ENCODE peak calls at places on chromosome 14, in nine cellular contexts. E, V, D, U, S, C, J, T and P are unnamed samples.
A peak's percentile ranks its signal among the peaks of the same experiment; 100 is the strongest.

GRCh38 chr14:104105822-104106470 is 20.4 kb downstream of the ASPG start:
- DNase-seq in E (no peak), V (no peak), D (peak; percentile 17), U (peak; percentile 0), S (no peak), C (no peak), J (no peak), T (no peak), P (no peak)

GRCh38 chr14:104423715-104424405 is 155.7 kb upstream of the C14orf180 start:
- DNase-seq in E (no peak), V (peak; percentile 57), D (no peak), U (no peak), S (no peak), C (no peak), J (no peak), T (no peak), P (no peak)

GRCh38 chr14:69360438-69361108 is 37.5 kb downstream of the ERH start:
- DNase-seq in E (no peak), V (no peak), D (no peak), U (no peak), S (no peak), C (no peak), J (no peak), T (no peak), P (no peak)

GRCh38 chr14:60090864-60091519 is 731 bp upstream of the PCNX4 start:
- DNase-seq in E (peak; percentile 20), V (peak; percentile 50), D (peak; percentile 39), U (peak; percentile 9), S (peak; percentile 78), C (peak; percentile 49), J (peak; percentile 68), T (peak; percentile 68), P (no peak)

GRCh38 chr14:28630100-28630499 is 136.5 kb upstream of the FOXG1 start:
- DNase-seq in E (no peak), V (no peak), D (no peak), U (no peak), S (no peak), C (no peak), J (no peak), T (no peak), P (no peak)

GRCh38 chr14:100498068-100498467 is 89.1 kb downstream of the BEGAIN start:
- DNase-seq in E (no peak), V (no peak), D (no peak), U (no peak), S (no peak), C (no peak), J (no peak), T (no peak), P (no peak)

GRCh38 chr14:69005432-69006148 is 26.5 kb upstream of the ACTN1 start:
- DNase-seq in E (no peak), V (no peak), D (peak; percentile 42), U (no peak), S (peak; percentile 93), C (peak; percentile 89), J (peak; percentile 83), T (peak; percentile 63), P (peak; percentile 48)

GRCh38 chr14:69133206-69134125 is 19.5 kb downstream of the DCAF5 start:
- DNase-seq in E (no peak), V (no peak), D (no peak), U (peak; percentile 30), S (peak; percentile 76), C (peak; percentile 58), J (peak; percentile 65), T (no peak), P (no peak)

GRCh38 chr14:91919814-91920213 is 27.7 kb downstream of the FBLN5 start:
- DNase-seq in E (no peak), V (no peak), D (peak; percentile 66), U (no peak), S (no peak), C (no peak), J (peak; percentile 63), T (no peak), P (peak; percentile 69)

GRCh38 chr14:32478027-32478426 is 148.9 kb downstream of the AKAP6 start:
- DNase-seq in E (no peak), V (no peak), D (no peak), U (no peak), S (no peak), C (peak; percentile 26), J (peak; percentile 66), T (no peak), P (no peak)

GRCh38 chr14:95531473-95531872 is 3.4 kb upstream of the GLRX5 start:
- DNase-seq in E (no peak), V (no peak), D (no peak), U (no peak), S (peak; percentile 60), C (peak; percentile 32), J (peak; percentile 86), T (no peak), P (no peak)

GRCh38 chr14:104286496-104286895 is 148.1 kb downstream of the KIF26A start:
- DNase-seq in E (no peak), V (no peak), D (peak; percentile 10), U (no peak), S (no peak), C (no peak), J (no peak), T (no peak), P (no peak)

GRCh38 chr14:96054661-96055060 is 15.5 kb downstream of the C14orf132 start:
- DNase-seq in E (no peak), V (no peak), D (no peak), U (no peak), S (no peak), C (no peak), J (no peak), T (no peak), P (no peak)

GRCh38 chr14:96225745-96226151 is 21.1 kb downstream of the BDKRB2 start:
- DNase-seq in E (no peak), V (no peak), D (no peak), U (no peak), S (peak; percentile 63), C (peak; percentile 74), J (no peak), T (peak; percentile 51), P (no peak)

GRCh38 chr14:91496790-91497189 is 13.3 kb downstream of the PPP4R3A start:
- DNase-seq in E (no peak), V (no peak), D (no peak), U (no peak), S (no peak), C (peak; percentile 75), J (no peak), T (no peak), P (no peak)

GRCh38 chr14:55446833-55447232 is 6.4 kb upstream of the TBPL2 start:
- DNase-seq in E (no peak), V (no peak), D (no peak), U (no peak), S (peak; percentile 84), C (peak; percentile 92), J (peak; percentile 85), T (no peak), P (no peak)

GRCh38 chr14:36519431-36520321 is at the start of gene NKX2-1:
- DNase-seq in E (no peak), V (peak; percentile 73), D (no peak), U (no peak), S (peak; percentile 91), C (no peak), J (no peak), T (no peak), P (no peak)

GRCh38 chr14:59688224-59689170 is 111.9 kb upstream of the CCDC175 start:
- DNase-seq in E (peak; percentile 67), V (peak; percentile 59), D (no peak), U (peak; percentile 34), S (peak; percentile 45), C (peak; percentile 51), J (peak; percentile 17), T (no peak), P (no peak)

GRCh38 chr14:99982449-99983250 is 82.6 kb upstream of the EVL start:
- DNase-seq in E (peak; percentile 43), V (peak; percentile 68), D (peak; percentile 29), U (peak; percentile 44), S (peak; percentile 69), C (peak; percentile 72), J (peak; percentile 56), T (no peak), P (no peak)

GRCh38 chr14:41606249-41607118 is at the start of gene LRFN5:
- DNase-seq in E (no peak), V (peak; percentile 23), D (peak; percentile 67), U (peak; percentile 11), S (peak; percentile 74), C (peak; percentile 20), J (no peak), T (no peak), P (peak; percentile 66)

GRCh38 chr14:51564986-51565604 is 86.6 kb upstream of the FRMD6 start:
- DNase-seq in E (no peak), V (no peak), D (no peak), U (no peak), S (no peak), C (peak; percentile 42), J (no peak), T (no peak), P (no peak)

GRCh38 chr14:103628221-103628683 is 759 bp upstream of the KLC1 start:
- DNase-seq in E (no peak), V (no peak), D (peak; percentile 85), U (peak; percentile 30), S (peak; percentile 95), C (peak; percentile 91), J (peak; percentile 87), T (peak; percentile 78), P (peak; percentile 87)

GRCh38 chr14:84036863-84037262 is 1493.1 kb upstream of the FLRT2 start:
- DNase-seq in E (no peak), V (no peak), D (no peak), U (no peak), S (no peak), C (peak; percentile 37), J (peak; percentile 83), T (no peak), P (no peak)